ENCODE peak calls at places on chromosomes 11 and 22, in four cellular contexts. O, H, P and G are unnamed samples.
A peak's percentile ranks its signal among the peaks of the same experiment; 100 is the strongest.

GRCh38 chr11:7651140-7651551 is 22.2 kb downstream of the CYB5R2 start:
- DNase-seq in O (no peak), H (no peak), P (no peak), G (peak; percentile 72)

GRCh38 chr22:28802595-28803087 is 2.3 kb upstream of the XBP1 start:
- DNase-seq in P (no peak), O (no peak), H (no peak), G (no peak)

GRCh38 chr11:12539570-12539969 is 134.7 kb upstream of the TEAD1 start:
- DNase-seq in O (no peak), H (no peak), P (peak; percentile 97), G (no peak)

GRCh38 chr11:21798216-21798615 is 394.7 kb upstream of the ANO5 start:
- DNase-seq in O (no peak), H (no peak), P (no peak), G (no peak)

GRCh38 chr11:28245131-28245530 is 136.9 kb downstream of the METTL15 start:
- DNase-seq in O (no peak), H (no peak), P (no peak), G (no peak)

GRCh38 chr22:16968218-16968595 is 39.8 kb downstream of the GAB4 start:
- DNase-seq in P (no peak), H (no peak), O (no peak), G (no peak)

GRCh38 chr11:130047141-130047540 is 22.6 kb upstream of the APLP2 start:
- DNase-seq in P (no peak), O (no peak), H (no peak), G (no peak)

GRCh38 chr11:76939219-76939631 is 78.5 kb downstream of the ACER3 start:
- DNase-seq in H (no peak), O (no peak), P (no peak), G (no peak)

GRCh38 chr11:62554377-62554776 is 7.8 kb upstream of the AHNAK start:
- DNase-seq in O (no peak), H (peak; percentile 72), P (no peak), G (no peak)

GRCh38 chr11:68142028-68142412 is 20.8 kb upstream of the CHKA start:
- DNase-seq in H (no peak), P (no peak), O (no peak), G (peak; percentile 93)

GRCh38 chr11:63839508-63840355 is 822 bp downstream of the MARK2 start:
- DNase-seq in P (no peak), H (peak; percentile 77), O (no peak), G (peak; percentile 83)

GRCh38 chr11:57476883-57477506 is 16.7 kb downstream of the RTN4RL2 start:
- DNase-seq in H (no peak), P (no peak), O (peak; percentile 64), G (no peak)

GRCh38 chr22:33699176-33699575 is 221.1 kb downstream of the LARGE1 start:
- DNase-seq in H (no peak), P (peak; percentile 8), O (no peak), G (no peak)

GRCh38 chr22:47164514-47165337 is 402.3 kb downstream of the TBC1D22A start:
- DNase-seq in P (no peak), H (peak; percentile 40), O (peak; percentile 24), G (no peak)

GRCh38 chr22:46563381-46564083 is 26.1 kb upstream of the CELSR1 start:
- DNase-seq in O (peak; percentile 88), P (peak; percentile 51), H (peak; percentile 81), G (no peak)

GRCh38 chr11:126268361-126268707 is 361 bp downstream of the SRPRA start:
- DNase-seq in H (peak; percentile 70), O (no peak), P (no peak), G (no peak)

GRCh38 chr11:129595043-129595962 is 219.7 kb downstream of the BARX2 start:
- DNase-seq in H (no peak), P (no peak), O (no peak), G (no peak)

GRCh38 chr22:23251445-23252093 is 71.3 kb downstream of the BCR start:
- DNase-seq in P (no peak), H (no peak), O (no peak), G (no peak)

GRCh38 chr11:17473071-17473744 is 3.4 kb downstream of the ABCC8 start:
- DNase-seq in O (peak; percentile 84), P (peak; percentile 2), H (no peak), G (no peak)

GRCh38 chr22:30890689-30891442 is 77.7 kb downstream of the MORC2 start:
- DNase-seq in P (peak; percentile 23), H (peak; percentile 62), O (peak; percentile 74), G (no peak)

GRCh38 chr11:120645639-120646038 is 134.1 kb downstream of the GRIK4 start:
- DNase-seq in P (no peak), H (no peak), O (peak; percentile 89), G (no peak)

GRCh38 chr22:50574383-50574755 is 3.9 kb downstream of the CPT1B start:
- DNase-seq in H (no peak), P (no peak), O (no peak), G (no peak)

GRCh38 chr11:69662021-69662698 is 13.0 kb downstream of the LTO1 start:
- DNase-seq in H (no peak), P (no peak), O (peak; percentile 55), G (no peak)

GRCh38 chr11:70423523-70424505 is 25.5 kb downstream of the CTTN start:
- DNase-seq in P (peak; percentile 86), O (no peak), H (no peak), G (peak; percentile 81)

GRCh38 chr11:57514538-57515331 is 767 bp downstream of the SLC43A1 start:
- DNase-seq in P (peak; percentile 39), O (peak; percentile 59), H (peak; percentile 82), G (peak; percentile 69)

GRCh38 chr11:12410006-12410728 is 32.8 kb downstream of the PARVA start:
- DNase-seq in H (peak; percentile 92), P (peak; percentile 70), O (peak; percentile 49), G (no peak)

GRCh38 chr11:83827520-83827919 is 541.4 kb upstream of the CCDC90B start:
- DNase-seq in H (no peak), P (no peak), O (no peak), G (no peak)

GRCh38 chr22:49406047-49406650 is 421.5 kb downstream of the BRD1 start:
- DNase-seq in P (no peak), O (peak; percentile 8), H (peak; percentile 30), G (no peak)

GRCh38 chr22:31583861-31584485 is 78.0 kb downstream of the PISD start:
- DNase-seq in O (no peak), H (no peak), P (peak; percentile 36), G (no peak)

GRCh38 chr11:12411806-12412727 is 34.7 kb downstream of the PARVA start:
- DNase-seq in H (peak; percentile 95), P (peak; percentile 89), O (peak; percentile 84), G (no peak)

GRCh38 chr11:86983071-86983488 is 27.9 kb upstream of the FZD4 start:
- DNase-seq in O (no peak), H (no peak), P (no peak), G (no peak)

DNA sequence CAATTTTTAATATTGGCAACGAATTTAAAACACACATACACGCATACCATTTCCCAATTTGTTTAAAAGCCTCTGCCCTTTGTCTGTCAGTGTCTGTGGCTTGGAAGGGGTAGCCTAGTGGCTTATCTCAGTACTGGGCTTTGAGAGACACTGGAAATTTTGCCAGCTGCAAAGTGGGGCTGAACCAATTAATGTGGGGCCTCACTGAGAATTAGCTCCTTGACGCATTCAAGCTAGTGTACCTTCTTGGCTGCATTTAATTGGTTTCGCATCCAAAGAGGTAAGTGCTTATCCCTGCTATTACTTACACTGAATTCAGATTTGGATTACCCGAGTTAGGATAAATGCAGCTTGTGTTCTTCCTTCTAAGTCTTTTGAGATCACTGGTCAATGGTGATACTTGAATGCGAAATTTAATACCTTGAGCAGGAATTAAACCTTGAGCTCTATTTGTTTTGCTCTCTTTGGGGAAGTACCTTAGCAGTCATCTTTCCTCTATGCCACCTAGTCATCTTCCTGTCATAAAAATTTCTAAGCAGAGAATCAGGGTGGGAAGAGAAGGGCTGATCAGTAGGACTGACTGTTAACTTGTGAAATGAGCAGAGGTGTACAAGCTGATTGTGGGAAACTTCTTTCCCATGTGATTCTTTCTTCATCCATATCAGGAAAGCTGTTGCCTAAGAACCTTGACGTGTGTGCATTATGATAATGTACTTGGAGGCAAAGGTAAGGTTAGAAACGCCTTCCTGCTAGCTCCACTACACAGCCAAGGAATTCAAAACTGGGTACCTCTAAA is 187.7 kb upstream of the E2F8 start:
- DNase-seq in O (no peak), H (no peak), P (no peak), G (no peak)
- H3K27me3 ChIP-seq in O (no peaks in the 10 kb centered on the region), H (no peaks in the 10 kb centered on the region), P (no peaks in the 10 kb centered on the region), G (peaks cover 4% of the 10 kb centered on the region)

GRCh38 chr11:124753624-124754023 is 1.6 kb upstream of the VSIG2 start:
- DNase-seq in P (no peak), H (no peak), O (no peak), G (no peak)

GRCh38 chr11:124751391-124751740 is 689 bp downstream of the VSIG2 start:
- DNase-seq in O (peak; percentile 34), H (no peak), P (no peak), G (no peak)

GRCh38 chr11:124753207-124753606 is 1.2 kb upstream of the VSIG2 start:
- DNase-seq in P (no peak), O (no peak), H (no peak), G (no peak)

GRCh38 chr11:124751741-124752470 is at the start of gene VSIG2:
- DNase-seq in O (peak; percentile 35), P (no peak), H (no peak), G (no peak)

GRCh38 chr11:124752471-124753100 is 531 bp upstream of the VSIG2 start:
- DNase-seq in P (no peak), O (no peak), H (no peak), G (no peak)
- H3K27me3 ChIP-seq in P (peaks cover 4% of the 10 kb centered on the region), O (peaks cover 93% of the 10 kb centered on the region), H (peaks cover 11% of the 10 kb centered on the region), G (peaks cover 8% of the 10 kb centered on the region)

GRCh38 chr22:22087854-22088657 is 105.5 kb upstream of the TOP3B start:
- DNase-seq in P (no peak), H (no peak), O (no peak), G (no peak)

GRCh38 chr22:22086501-22087158 is 104.0 kb upstream of the TOP3B start:
- DNase-seq in O (no peak), H (no peak), P (no peak), G (no peak)

GRCh38 chr22:22089459-22090308 is 107.1 kb upstream of the TOP3B start:
- DNase-seq in P (no peak), O (no peak), H (no peak), G (no peak)

GRCh38 chr22:22090650-22091399 is 108.2 kb upstream of the TOP3B start:
- DNase-seq in P (no peak), O (no peak), H (no peak), G (no peak)

DNA sequence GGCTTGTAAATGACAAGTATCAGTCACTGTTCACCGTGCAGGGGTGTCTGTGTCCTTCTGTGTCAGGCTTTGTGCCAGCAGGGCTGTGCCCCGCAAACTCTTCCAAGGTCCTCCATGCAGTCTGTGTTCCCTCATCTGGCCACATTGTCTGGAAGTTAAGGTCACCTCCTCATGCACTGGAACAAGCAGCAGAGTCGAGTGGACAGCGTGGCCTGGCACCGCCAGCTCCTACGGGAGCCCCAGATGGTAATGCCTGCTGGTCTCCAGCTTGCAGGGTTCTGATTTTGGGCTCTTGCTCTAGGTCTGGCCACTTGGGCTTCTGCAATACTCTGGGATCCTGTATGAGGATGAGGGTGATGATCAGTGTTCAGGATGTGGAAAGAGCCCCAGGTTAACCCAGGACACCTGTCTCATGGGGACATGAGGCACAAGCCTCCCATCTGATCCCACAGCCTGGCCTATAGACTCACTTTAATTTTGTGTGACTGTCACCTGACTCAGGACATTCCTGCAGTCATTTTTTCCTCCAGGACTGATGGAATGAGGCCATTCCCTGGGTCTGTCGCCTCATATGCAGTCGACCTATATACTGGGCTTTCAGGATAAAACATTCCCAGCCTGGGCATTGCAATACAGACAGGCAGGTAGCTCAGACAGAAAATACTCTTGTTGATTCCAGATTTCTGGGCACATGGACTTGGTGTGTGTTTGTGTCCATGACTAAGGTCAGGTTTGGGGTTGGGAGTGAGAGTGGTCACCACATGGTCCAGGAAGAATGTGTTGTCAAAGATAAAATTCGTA is 106.3 kb upstream of the TOP3B start:
- DNase-seq in H (no peak), O (no peak), P (no peak), G (no peak)
- H3K27me3 ChIP-seq in H (no peaks in the 10 kb centered on the region), O (peaks cover 78% of the 10 kb centered on the region), P (no peaks in the 10 kb centered on the region), G (no peaks in the 10 kb centered on the region)

GRCh38 chr11:724063-724732 is 18.2 kb downstream of the EPS8L2 start:
- DNase-seq in H (no peak), O (peak; percentile 39), P (no peak), G (no peak)
- H3K27me3 ChIP-seq in H (peaks cover 43% of the 10 kb centered on the region), O (no peaks in the 10 kb centered on the region), P (peaks cover 17% of the 10 kb centered on the region), G (peaks cover 11% of the 10 kb centered on the region)